ENCODE peak calls at places on chromosome 16, in four cellular contexts. U is esophagus squamous epithelium, P is progenitor cell of endocrine pancreas, V is PC-3. X is an unnamed sample.

GRCh38 chr16:66858740-66859396 is 14.7 kb downstream of the CA7 start:
- DNase-seq in V (peak), U (no peak), P (no peak), X (no peak)

GRCh38 chr16:10579965-10580918 is at the start of gene EMP2:
- DNase-seq in U (no peak), P (peak), V (peak), X (peak)

GRCh38 chr16:12613131-12613991 is 190.3 kb downstream of the CPPED1 start:
- DNase-seq in P (no peak), U (no peak), V (peak), X (no peak)

GRCh38 chr16:2799852-2800226 is 1.6 kb downstream of the PRSS41 start:
- DNase-seq in U (no peak), P (no peak), V (peak), X (no peak)

GRCh38 chr16:24539850-24540484 is 601 bp downstream of the RBBP6 start:
- DNase-seq in U (no peak), V (no peak), P (no peak), X (peak)

GRCh38 chr16:15581127-15581815 is 61.7 kb downstream of the MARF1 start:
- DNase-seq in V (no peak), U (no peak), P (no peak), X (no peak)

GRCh38 chr16:87570938-87571867 is 31.1 kb upstream of the JPH3 start:
- DNase-seq in V (peak), P (peak), U (no peak), X (no peak)

GRCh38 chr16:78727536-78727935 is 628.1 kb downstream of the WWOX start:
- DNase-seq in P (no peak), U (no peak), V (no peak), X (no peak)

GRCh38 chr16:89317101-89317671 is 99.7 kb downstream of the ZNF778 start:
- DNase-seq in V (no peak), U (no peak), P (no peak), X (no peak)

GRCh38 chr16:86240716-86241363 is 269.5 kb upstream of the FOXF1 start:
- DNase-seq in P (no peak), U (no peak), V (no peak), X (peak)

GRCh38 chr16:27729516-27730304 is 179.8 kb downstream of the KATNIP start:
- DNase-seq in P (no peak), U (no peak), V (no peak), X (no peak)

GRCh38 chr16:76956801-76957200 is 234.2 kb upstream of the MON1B start:
- DNase-seq in V (no peak), U (no peak), P (no peak), X (no peak)

GRCh38 chr16:28090646-28091377 is 27.3 kb upstream of the GSG1L start:
- DNase-seq in P (no peak), U (no peak), V (peak), X (no peak)

GRCh38 chr16:30142672-30143346 is 19.8 kb upstream of the MAPK3 start:
- DNase-seq in P (no peak), U (no peak), V (peak), X (no peak)

GRCh38 chr16:83994087-83994486 is 26.0 kb downstream of the NECAB2 start:
- DNase-seq in V (peak), U (no peak), P (no peak), X (no peak)

GRCh38 chr16:26961459-26961858 is 105.3 kb upstream of the C16orf82 start:
- DNase-seq in P (no peak), V (no peak), U (no peak), X (no peak)

GRCh38 chr16:49023095-49023494 is 258.5 kb downstream of the CBLN1 start:
- DNase-seq in U (no peak), P (no peak), V (peak), X (no peak)

DNA sequence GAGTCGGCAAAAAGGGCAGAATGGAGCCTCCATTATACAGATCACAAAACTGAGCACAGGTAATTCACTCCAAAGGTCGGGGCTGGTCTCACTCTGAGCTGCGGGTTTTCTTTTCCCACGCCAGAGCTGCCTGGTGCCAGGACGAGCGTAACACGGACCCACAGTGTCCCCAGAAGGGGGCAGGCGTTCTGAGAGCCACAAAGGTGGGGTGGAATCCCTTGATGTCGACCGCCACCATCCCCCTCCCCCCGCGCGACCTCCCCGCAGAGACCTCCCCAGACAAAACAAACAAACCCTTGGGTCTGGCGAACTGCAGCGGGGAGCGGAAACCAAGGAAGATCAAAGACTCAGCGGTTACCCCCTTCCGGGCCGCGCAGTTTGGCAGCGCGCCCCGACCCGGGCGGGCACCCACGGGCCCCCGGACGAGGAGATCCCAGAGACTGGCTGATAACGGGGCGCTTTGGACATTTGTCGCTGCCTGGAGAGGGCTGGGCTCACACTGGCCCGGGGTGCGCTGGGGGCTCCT is 793 bp upstream of the NKD1 start:
- DNase-seq in U (no peak), P (peak), V (peak), X (peak)
- TF ChIP-seq CTCF in U (no peak), P (peak), V (peak), X (peak)

GRCh38 chr16:5075637-5076036 is 4.0 kb downstream of the ALG1 start:
- DNase-seq in P (no peak), V (no peak), U (no peak), X (no peak)
- TF ChIP-seq CTCF in P (no peak), V (no peak), U (no peak), X (no peak)

GRCh38 chr16:56789360-56789759 is 59.4 kb downstream of the NUP93 start:
- DNase-seq in V (peak), P (no peak), U (no peak), X (no peak)
- TF ChIP-seq CTCF in V (peak), P (no peak), U (peak), X (no peak)

GRCh38 chr16:17541324-17541723 is 70.6 kb upstream of the XYLT1 start:
- DNase-seq in V (no peak), U (no peak), P (no peak), X (no peak)

GRCh38 chr16:17544304-17544703 is 73.5 kb upstream of the XYLT1 start:
- DNase-seq in P (no peak), V (no peak), U (no peak), X (no peak)

GRCh38 chr16:17543073-17543472 is 72.3 kb upstream of the XYLT1 start:
- DNase-seq in P (no peak), V (no peak), U (no peak), X (no peak)

GRCh38 chr16:17548825-17549224 is 78.1 kb upstream of the XYLT1 start:
- DNase-seq in U (no peak), V (no peak), P (no peak), X (no peak)

DNA sequence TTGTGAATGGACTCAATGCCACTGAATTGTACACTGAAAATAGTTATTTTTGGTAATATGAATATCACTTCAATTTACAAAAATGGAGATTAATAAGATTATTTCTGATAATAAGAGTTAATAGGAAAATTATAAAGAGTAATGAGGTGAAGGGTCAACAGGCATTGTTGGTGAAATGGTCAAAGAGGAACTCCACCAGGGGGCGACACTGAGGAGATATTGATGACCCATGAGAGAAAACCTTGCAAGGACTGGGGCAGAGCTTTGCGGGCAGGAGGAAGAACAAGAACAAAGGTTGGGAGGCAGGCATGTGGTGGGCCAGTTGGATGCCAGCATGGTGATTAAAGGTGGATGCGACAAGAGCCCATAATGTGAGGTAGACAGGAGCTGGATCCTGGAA is 74.0 kb upstream of the XYLT1 start:
- DNase-seq in P (no peak), V (no peak), U (no peak), X (no peak)
- TF ChIP-seq CTCF in P (peak), V (no peak), U (no peak), X (no peak)

GRCh38 chr16:71552698-71553503 is 24.0 kb downstream of the TAT start:
- DNase-seq in P (no peak), V (peak), U (no peak), X (no peak)
- TF ChIP-seq CTCF in P (no peak), V (peak), U (no peak), X (no peak)

GRCh38 chr16:58392215-58393137 is at the start of gene GINS3:
- DNase-seq in P (peak), U (peak), V (peak), X (peak)
- TF ChIP-seq CTCF in P (no peak), U (peak), V (no peak), X (no peak)